ENCODE peak calls at places on chromosomes 4 and X, in eight cellular contexts. One of them, this sample, is unnamed.
A peak's percentile ranks its signal among the peaks of the same experiment; 100 is the strongest.

GRCh38 chr4:68987007-68987406 is 35.4 kb upstream of the UGT2A3 start:
- DNase-seq in GM10248: peak; percentile 2
- DNase-seq in Calu3: no peak
- DNase-seq in cardiac muscle cell: no peak
- DNase-seq in type B pancreatic cell: no peak
- DNase-seq in central memory CD4-positive, alpha-beta T cell: no peak
- DNase-seq in activated CD4-positive, alpha-beta T cell treated with anti-CD3 and anti-CD28 coated beads for 36 hours: no peak
- DNase-seq in HEK293T: no peak
- DNase-seq in this sample: no peak

GRCh38 chrX:46727445-46727844 is 31.5 kb downstream of the SLC9A7 start:
- DNase-seq in cardiac muscle cell: no peak
- DNase-seq in GM10248: no peak
- DNase-seq in central memory CD4-positive, alpha-beta T cell: no peak
- DNase-seq in Calu3: no peak
- DNase-seq in HEK293T: no peak
- DNase-seq in activated CD4-positive, alpha-beta T cell treated with anti-CD3 and anti-CD28 coated beads for 36 hours: no peak
- DNase-seq in type B pancreatic cell: no peak
- DNase-seq in this sample: no peak

GRCh38 chrX:3651272-3651671 is 62.2 kb downstream of the PRKX start:
- DNase-seq in activated CD4-positive, alpha-beta T cell treated with anti-CD3 and anti-CD28 coated beads for 36 hours: no peak
- DNase-seq in HEK293T: no peak
- DNase-seq in type B pancreatic cell: no peak
- DNase-seq in Calu3: no peak
- DNase-seq in cardiac muscle cell: peak; percentile 11
- DNase-seq in GM10248: peak; percentile 17
- DNase-seq in central memory CD4-positive, alpha-beta T cell: peak; percentile 31
- DNase-seq in this sample: peak; percentile 23

GRCh38 chr4:165461176-165461835 is 82.5 kb downstream of the CPE start:
- DNase-seq in HEK293T: no peak
- DNase-seq in type B pancreatic cell: no peak
- DNase-seq in cardiac muscle cell: no peak
- DNase-seq in activated CD4-positive, alpha-beta T cell treated with anti-CD3 and anti-CD28 coated beads for 36 hours: no peak
- DNase-seq in GM10248: no peak
- DNase-seq in Calu3: no peak
- DNase-seq in central memory CD4-positive, alpha-beta T cell: no peak
- DNase-seq in this sample: no peak

GRCh38 chr4:29311231-29311630 is 1408.9 kb upstream of the PCDH7 start:
- DNase-seq in central memory CD4-positive, alpha-beta T cell: no peak
- DNase-seq in type B pancreatic cell: no peak
- DNase-seq in cardiac muscle cell: no peak
- DNase-seq in activated CD4-positive, alpha-beta T cell treated with anti-CD3 and anti-CD28 coated beads for 36 hours: no peak
- DNase-seq in HEK293T: no peak
- DNase-seq in GM10248: no peak
- DNase-seq in Calu3: no peak
- DNase-seq in this sample: no peak

GRCh38 chr4:175308236-175308635 is 390.1 kb downstream of the ADAM29 start:
- DNase-seq in cardiac muscle cell: no peak
- DNase-seq in activated CD4-positive, alpha-beta T cell treated with anti-CD3 and anti-CD28 coated beads for 36 hours: no peak
- DNase-seq in type B pancreatic cell: no peak
- DNase-seq in Calu3: no peak
- DNase-seq in HEK293T: no peak
- DNase-seq in GM10248: no peak
- DNase-seq in central memory CD4-positive, alpha-beta T cell: no peak
- DNase-seq in this sample: no peak

GRCh38 chr4:157664726-157665125 is 444.2 kb downstream of the GRIA2 start:
- DNase-seq in type B pancreatic cell: no peak
- DNase-seq in GM10248: no peak
- DNase-seq in Calu3: no peak
- DNase-seq in activated CD4-positive, alpha-beta T cell treated with anti-CD3 and anti-CD28 coated beads for 36 hours: no peak
- DNase-seq in central memory CD4-positive, alpha-beta T cell: no peak
- DNase-seq in HEK293T: no peak
- DNase-seq in cardiac muscle cell: no peak
- DNase-seq in this sample: no peak

GRCh38 chr4:118834960-118835895 is 698 bp downstream of the SEC24D start:
- DNase-seq in GM10248: peak; percentile 56
- DNase-seq in Calu3: peak; percentile 22
- DNase-seq in central memory CD4-positive, alpha-beta T cell: peak; percentile 36
- DNase-seq in HEK293T: peak; percentile 40
- DNase-seq in cardiac muscle cell: peak; percentile 82
- DNase-seq in type B pancreatic cell: no peak
- DNase-seq in activated CD4-positive, alpha-beta T cell treated with anti-CD3 and anti-CD28 coated beads for 36 hours: peak; percentile 73
- DNase-seq in this sample: peak; percentile 74

GRCh38 chr4:162502109-162502508 is 338.3 kb upstream of the FSTL5 start:
- DNase-seq in HEK293T: no peak
- DNase-seq in Calu3: no peak
- DNase-seq in cardiac muscle cell: no peak
- DNase-seq in type B pancreatic cell: no peak
- DNase-seq in GM10248: no peak
- DNase-seq in activated CD4-positive, alpha-beta T cell treated with anti-CD3 and anti-CD28 coated beads for 36 hours: no peak
- DNase-seq in central memory CD4-positive, alpha-beta T cell: no peak
- DNase-seq in this sample: no peak

GRCh38 chrX:98357146-98357545 is 1473.4 kb downstream of the RPA4 start:
- DNase-seq in type B pancreatic cell: no peak
- DNase-seq in activated CD4-positive, alpha-beta T cell treated with anti-CD3 and anti-CD28 coated beads for 36 hours: no peak
- DNase-seq in central memory CD4-positive, alpha-beta T cell: no peak
- DNase-seq in Calu3: no peak
- DNase-seq in GM10248: no peak
- DNase-seq in cardiac muscle cell: no peak
- DNase-seq in HEK293T: no peak
- DNase-seq in this sample: no peak

GRCh38 chr4:4871267-4872147 is 12.0 kb downstream of the MSX1 start:
- DNase-seq in activated CD4-positive, alpha-beta T cell treated with anti-CD3 and anti-CD28 coated beads for 36 hours: no peak
- DNase-seq in cardiac muscle cell: no peak
- DNase-seq in central memory CD4-positive, alpha-beta T cell: no peak
- DNase-seq in HEK293T: no peak
- DNase-seq in Calu3: no peak
- DNase-seq in GM10248: no peak
- DNase-seq in type B pancreatic cell: peak; percentile 66
- DNase-seq in this sample: no peak

GRCh38 chr4:128835498-128836222 is 26.2 kb downstream of the JADE1 start:
- DNase-seq in Calu3: no peak
- DNase-seq in activated CD4-positive, alpha-beta T cell treated with anti-CD3 and anti-CD28 coated beads for 36 hours: no peak
- DNase-seq in cardiac muscle cell: no peak
- DNase-seq in HEK293T: no peak
- DNase-seq in central memory CD4-positive, alpha-beta T cell: no peak
- DNase-seq in type B pancreatic cell: no peak
- DNase-seq in GM10248: no peak
- DNase-seq in this sample: peak; percentile 71

GRCh38 chr4:144647095-144647959 is 1.4 kb downstream of the HHIP start:
- DNase-seq in cardiac muscle cell: no peak
- DNase-seq in central memory CD4-positive, alpha-beta T cell: no peak
- DNase-seq in type B pancreatic cell: no peak
- DNase-seq in activated CD4-positive, alpha-beta T cell treated with anti-CD3 and anti-CD28 coated beads for 36 hours: peak; percentile 34
- DNase-seq in GM10248: no peak
- DNase-seq in Calu3: no peak
- DNase-seq in HEK293T: peak; percentile 29
- DNase-seq in this sample: no peak

GRCh38 chrX:153336128-153336894 is 2.4 kb downstream of the ZNF275 start:
- DNase-seq in GM10248: peak; percentile 53
- DNase-seq in HEK293T: no peak
- DNase-seq in type B pancreatic cell: no peak
- DNase-seq in central memory CD4-positive, alpha-beta T cell: no peak
- DNase-seq in activated CD4-positive, alpha-beta T cell treated with anti-CD3 and anti-CD28 coated beads for 36 hours: peak; percentile 10
- DNase-seq in Calu3: no peak
- DNase-seq in cardiac muscle cell: no peak
- DNase-seq in this sample: no peak

GRCh38 chr4:51932261-51932660 is 87.9 kb downstream of the LRRC66 start:
- DNase-seq in activated CD4-positive, alpha-beta T cell treated with anti-CD3 and anti-CD28 coated beads for 36 hours: no peak
- DNase-seq in Calu3: no peak
- DNase-seq in HEK293T: no peak
- DNase-seq in GM10248: no peak
- DNase-seq in central memory CD4-positive, alpha-beta T cell: no peak
- DNase-seq in type B pancreatic cell: no peak
- DNase-seq in cardiac muscle cell: no peak
- DNase-seq in this sample: no peak

GRCh38 chr4:52107336-52107735 is 56.2 kb downstream of the SPATA18 start:
- DNase-seq in central memory CD4-positive, alpha-beta T cell: no peak
- DNase-seq in type B pancreatic cell: no peak
- DNase-seq in Calu3: no peak
- DNase-seq in activated CD4-positive, alpha-beta T cell treated with anti-CD3 and anti-CD28 coated beads for 36 hours: no peak
- DNase-seq in HEK293T: no peak
- DNase-seq in GM10248: no peak
- DNase-seq in cardiac muscle cell: no peak
- DNase-seq in this sample: no peak

GRCh38 chrX:115560978-115561604 is at the start of gene PLS3:
- DNase-seq in cardiac muscle cell: peak; percentile 94
- DNase-seq in HEK293T: peak; percentile 93
- DNase-seq in activated CD4-positive, alpha-beta T cell treated with anti-CD3 and anti-CD28 coated beads for 36 hours: peak; percentile 43
- DNase-seq in type B pancreatic cell: peak; percentile 88
- DNase-seq in Calu3: peak; percentile 88
- DNase-seq in GM10248: peak; percentile 55
- DNase-seq in central memory CD4-positive, alpha-beta T cell: no peak
- DNase-seq in this sample: peak; percentile 56

GRCh38 chrX:10017866-10018265 is 50.7 kb downstream of the CLDN34 start:
- DNase-seq in type B pancreatic cell: no peak
- DNase-seq in Calu3: peak; percentile 31
- DNase-seq in HEK293T: no peak
- DNase-seq in central memory CD4-positive, alpha-beta T cell: no peak
- DNase-seq in cardiac muscle cell: peak; percentile 58
- DNase-seq in GM10248: no peak
- DNase-seq in activated CD4-positive, alpha-beta T cell treated with anti-CD3 and anti-CD28 coated beads for 36 hours: no peak
- DNase-seq in this sample: no peak

GRCh38 chr4:89757154-89757723 is 79.7 kb downstream of the SNCA start:
- DNase-seq in activated CD4-positive, alpha-beta T cell treated with anti-CD3 and anti-CD28 coated beads for 36 hours: no peak
- DNase-seq in central memory CD4-positive, alpha-beta T cell: no peak
- DNase-seq in cardiac muscle cell: no peak
- DNase-seq in Calu3: no peak
- DNase-seq in HEK293T: peak; percentile 13
- DNase-seq in GM10248: no peak
- DNase-seq in type B pancreatic cell: no peak
- DNase-seq in this sample: peak; percentile 77